ENCODE peak calls at places on chromosomes 12 and 14, in eight cellular contexts. W, K, R, S, V, B, E and A are unnamed samples.

GRCh38 chr12:111773801-111774551 is 7.2 kb downstream of the ALDH2 start:
- DNase-seq in W (peak; percentile 97), K (peak; percentile 66), R (peak; percentile 62), S (peak; percentile 85), V (peak; percentile 82), B (peak; percentile 63), E (peak; percentile 91), A (peak; percentile 91)

GRCh38 chr14:104656014-104656714 is 33.3 kb upstream of the INF2 start:
- DNase-seq in W (no peak), K (no peak), R (no peak), S (no peak), V (no peak), B (no peak), E (no peak), A (no peak)

GRCh38 chr12:60475825-60476224 is 880.0 kb downstream of the SLC16A7 start:
- DNase-seq in W (no peak), K (no peak), R (no peak), S (no peak), V (no peak), B (no peak), E (no peak), A (no peak)

GRCh38 chr14:102819176-102819628 is 42.0 kb downstream of the TRAF3 start:
- DNase-seq in W (no peak), K (no peak), R (peak; percentile 70), S (no peak), V (no peak), B (no peak), E (no peak), A (peak; percentile 59)

GRCh38 chr14:94171208-94171607 is 2.9 kb upstream of the PPP4R4 start:
- DNase-seq in W (peak; percentile 42), K (no peak), R (no peak), S (no peak), V (no peak), B (peak; percentile 22), E (no peak), A (peak; percentile 86)

GRCh38 chr14:92652413-92653151 is 95.8 kb downstream of the LGMN start:
- DNase-seq in W (no peak), K (no peak), R (no peak), S (peak; percentile 76), V (no peak), B (no peak), E (no peak), A (no peak)

GRCh38 chr12:115337693-115338543 is 653.9 kb upstream of the TBX3 start:
- DNase-seq in W (peak; percentile 98), K (no peak), R (no peak), S (no peak), V (no peak), B (peak; percentile 91), E (peak; percentile 87), A (peak; percentile 92)

GRCh38 chr12:93572712-93573551 is 457 bp downstream of the SOCS2 start:
- DNase-seq in W (peak; percentile 23), K (no peak), R (peak; percentile 43), S (peak; percentile 68), V (peak; percentile 61), B (peak; percentile 28), E (no peak), A (peak; percentile 27)

GRCh38 chr12:109655578-109655977 is 58.0 kb upstream of the FAM222A start:
- DNase-seq in W (no peak), K (no peak), R (no peak), S (no peak), V (no peak), B (no peak), E (no peak), A (no peak)

GRCh38 chr12:19833775-19834501 is 394.6 kb downstream of the AEBP2 start:
- DNase-seq in W (peak; percentile 8), K (no peak), R (no peak), S (no peak), V (no peak), B (no peak), E (no peak), A (no peak)

GRCh38 chr14:80116157-80116556 is 95.1 kb downstream of the DIO2 start:
- DNase-seq in W (no peak), K (no peak), R (no peak), S (no peak), V (no peak), B (no peak), E (no peak), A (no peak)

GRCh38 chr12:93005928-93006654 is 77.0 kb upstream of the EEA1 start:
- DNase-seq in W (no peak), K (no peak), R (no peak), S (no peak), V (no peak), B (no peak), E (no peak), A (no peak)

DNA sequence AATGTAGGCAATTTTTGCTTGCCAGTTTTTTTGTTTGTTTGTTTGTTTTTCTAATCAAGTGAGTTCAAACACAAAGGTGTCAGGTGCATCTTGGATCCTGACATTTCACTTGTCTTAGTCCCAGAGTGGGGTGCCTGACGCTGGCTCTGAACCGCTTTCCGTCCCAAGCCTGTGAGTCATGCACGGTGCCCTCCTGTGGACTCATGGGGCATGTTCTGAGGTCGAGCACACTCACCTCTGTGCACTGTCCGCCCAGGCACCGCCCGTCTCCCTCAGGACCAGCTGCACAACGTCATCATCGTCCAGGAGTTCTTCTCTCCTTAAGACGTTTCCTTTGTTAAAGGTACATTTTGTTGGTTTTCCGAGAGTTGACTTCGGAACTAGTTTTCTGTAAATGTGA is 98.2 kb downstream of the GLT1D1 start:
- DNase-seq in W (no peak), K (no peak), R (no peak), S (no peak), V (no peak), B (no peak), E (no peak), A (no peak)
- TF ChIP-seq CTCF in W (no peak), K (no peak), R (no peak), S (no peak), V (no peak), B (no peak), E (no peak), A (no peak)

GRCh38 chr12:127146991-127147718 is 1119.8 kb upstream of the TMEM132C start:
- DNase-seq in W (no peak), K (no peak), R (no peak), S (no peak), V (no peak), B (no peak), E (no peak), A (no peak)

GRCh38 chr12:127145929-127146789 is 1120.8 kb upstream of the TMEM132C start:
- DNase-seq in W (peak; percentile 15), K (no peak), R (no peak), S (peak; percentile 88), V (peak; percentile 75), B (peak; percentile 53), E (no peak), A (no peak)

GRCh38 chr12:127143020-127143419 is 1124.0 kb upstream of the TMEM132C start:
- DNase-seq in W (no peak), K (no peak), R (no peak), S (no peak), V (no peak), B (no peak), E (no peak), A (no peak)

GRCh38 chr12:127145543-127145928 is 1121.4 kb upstream of the TMEM132C start:
- DNase-seq in W (no peak), K (no peak), R (no peak), S (no peak), V (no peak), B (no peak), E (no peak), A (no peak)

GRCh38 chr12:127144770-127145169 is 1122.2 kb upstream of the TMEM132C start:
- DNase-seq in W (no peak), K (no peak), R (no peak), S (no peak), V (no peak), B (no peak), E (no peak), A (no peak)
- TF ChIP-seq CTCF in W (no peak), K (no peak), R (no peak), S (no peak), V (no peak), B (no peak), E (no peak), A (no peak)

GRCh38 chr12:53048780-53049401 is 974 bp upstream of the TNS2 start:
- DNase-seq in W (peak; percentile 62), K (peak; percentile 39), R (no peak), S (peak; percentile 85), V (peak; percentile 77), B (peak; percentile 79), E (no peak), A (no peak)

GRCh38 chr12:53048033-53048779 is 1.7 kb upstream of the TNS2 start:
- DNase-seq in W (no peak), K (peak; percentile 83), R (no peak), S (peak; percentile 89), V (peak; percentile 89), B (peak; percentile 55), E (no peak), A (no peak)

GRCh38 chr12:53045646-53046045 is 4.2 kb upstream of the TNS2 start:
- DNase-seq in W (no peak), K (peak; percentile 43), R (no peak), S (no peak), V (no peak), B (no peak), E (no peak), A (no peak)

GRCh38 chr12:53046655-53047220 is 3.1 kb upstream of the TNS2 start:
- DNase-seq in W (peak; percentile 86), K (peak; percentile 91), R (no peak), S (peak; percentile 93), V (peak; percentile 94), B (peak; percentile 85), E (peak; percentile 95), A (peak; percentile 50)

DNA sequence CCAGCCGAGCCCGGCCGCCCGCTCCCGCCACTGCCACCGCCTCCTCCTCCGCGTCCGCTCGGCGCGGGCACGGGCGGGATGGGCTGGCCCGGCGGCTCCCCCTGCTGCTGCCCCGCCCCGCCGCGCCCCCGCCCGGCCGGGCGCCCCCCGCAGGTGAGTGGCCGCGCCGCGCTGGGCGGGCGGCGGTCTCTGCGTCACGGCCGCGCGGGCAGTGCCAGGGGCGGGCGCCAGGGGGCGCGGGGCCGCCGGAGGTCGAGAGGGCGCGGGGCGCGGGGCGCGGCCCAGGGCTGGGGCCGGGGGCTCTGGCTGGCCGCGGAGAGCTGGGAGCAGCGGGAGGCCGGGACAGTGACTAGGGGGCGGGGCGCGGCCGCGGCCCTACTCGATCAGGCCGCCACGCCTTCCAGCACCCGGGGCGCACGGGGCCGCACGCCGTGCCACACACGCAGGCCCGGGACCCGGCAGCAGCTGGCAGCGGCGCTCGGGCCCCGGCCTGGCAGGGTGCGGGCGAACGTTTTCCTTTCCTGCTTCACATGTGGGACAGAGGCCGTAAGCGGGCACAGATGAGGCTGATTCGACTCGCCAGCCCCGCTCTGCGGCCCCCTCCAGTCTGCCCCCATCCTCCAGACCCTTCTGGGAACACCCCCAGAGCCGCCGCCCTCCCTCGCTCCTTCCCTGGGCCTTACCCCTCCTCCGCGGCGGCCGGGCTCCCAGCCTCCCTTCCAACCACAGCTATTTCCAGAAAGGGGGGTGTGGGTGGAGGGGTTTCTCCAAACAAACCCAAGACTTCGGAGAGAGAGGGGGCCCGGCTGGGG is 2.4 kb upstream of the TNS2 start:
- DNase-seq in W (peak; percentile 69), K (peak; percentile 76), R (peak; percentile 90), S (peak; percentile 93), V (peak; percentile 90), B (peak; percentile 77), E (no peak), A (no peak)
- TF ChIP-seq CTCF in W (peak; percentile 41), K (no peak), R (peak; percentile 75), S (no peak), V (no peak), B (no peak), E (no peak), A (peak; percentile 30)

DNA sequence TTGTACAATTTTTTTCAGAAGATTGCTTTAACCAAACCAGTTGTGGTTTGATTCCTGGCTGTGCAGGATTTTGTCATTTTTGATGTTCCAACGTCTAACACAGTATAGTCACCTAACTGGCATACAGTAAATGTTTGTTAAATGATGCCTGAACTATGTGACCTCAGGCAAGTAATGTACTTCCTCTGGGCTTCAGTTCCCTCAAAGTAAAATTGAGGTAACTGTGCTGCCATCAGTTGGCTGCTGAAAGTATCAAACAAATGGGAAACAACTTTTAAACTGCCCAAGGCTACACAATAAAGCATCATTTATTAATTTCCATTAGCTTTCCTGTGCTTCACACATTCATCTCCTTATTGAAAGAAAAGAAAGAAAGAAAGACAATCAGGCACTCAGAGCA is 4.3 kb downstream of the TM7SF3 start:
- DNase-seq in W (no peak), K (no peak), R (no peak), S (no peak), V (no peak), B (no peak), E (no peak), A (no peak)
- TF ChIP-seq CTCF in W (no peak), K (no peak), R (no peak), S (no peak), V (no peak), B (no peak), E (no peak), A (peak; percentile 44)